ENCODE peak calls at places on chromosomes 1 and 21, in six cellular contexts. One of them, this sample, is unnamed.

GRCh38 chr1:68969430-68969829 is 472.5 kb upstream of the DEPDC1 start:
- DNase-seq in HEK293T: no peak
- DNase-seq in K562: no peak
- DNase-seq in IMR-90: no peak
- DNase-seq in HepG2: no peak
- DNase-seq in A549: no peak
- DNase-seq in this sample: no peak

GRCh38 chr1:175540928-175541645 is 202.3 kb downstream of the TNR start:
- DNase-seq in A549: no peak
- DNase-seq in HEK293T: no peak
- DNase-seq in HepG2: no peak
- DNase-seq in K562: no peak
- DNase-seq in IMR-90: no peak
- DNase-seq in this sample: no peak

GRCh38 chr1:96487404-96487803 is 234.2 kb upstream of the PTBP2 start:
- DNase-seq in K562: no peak
- DNase-seq in IMR-90: peak
- DNase-seq in HepG2: no peak
- DNase-seq in HEK293T: no peak
- DNase-seq in A549: no peak
- DNase-seq in this sample: no peak

GRCh38 chr21:45456836-45457160 is 51.8 kb downstream of the COL18A1 start:
- DNase-seq in K562: no peak
- DNase-seq in HepG2: no peak
- DNase-seq in IMR-90: no peak
- DNase-seq in HEK293T: no peak
- DNase-seq in A549: no peak
- DNase-seq in this sample: no peak

GRCh38 chr1:19432943-19433609 is 52.3 kb downstream of the CAPZB start:
- DNase-seq in IMR-90: peak
- DNase-seq in K562: no peak
- DNase-seq in HEK293T: no peak
- DNase-seq in HepG2: no peak
- DNase-seq in A549: no peak
- DNase-seq in this sample: no peak

GRCh38 chr1:95992013-95992412 is 729.6 kb upstream of the PTBP2 start:
- DNase-seq in HEK293T: no peak
- DNase-seq in HepG2: no peak
- DNase-seq in IMR-90: no peak
- DNase-seq in A549: no peak
- DNase-seq in K562: no peak
- DNase-seq in this sample: no peak

GRCh38 chr1:92995420-92996130 is 34.3 kb upstream of the DIPK1A start:
- DNase-seq in A549: no peak
- DNase-seq in K562: no peak
- DNase-seq in HepG2: no peak
- DNase-seq in HEK293T: no peak
- DNase-seq in IMR-90: no peak
- DNase-seq in this sample: no peak

GRCh38 chr1:19869929-19870328 is 12.3 kb upstream of the OTUD3 start:
- DNase-seq in HEK293T: no peak
- DNase-seq in A549: no peak
- DNase-seq in K562: peak
- DNase-seq in IMR-90: peak
- DNase-seq in HepG2: no peak
- DNase-seq in this sample: no peak

GRCh38 chr1:212167098-212167497 is 118.1 kb upstream of the PPP2R5A start:
- DNase-seq in IMR-90: peak
- DNase-seq in K562: peak
- DNase-seq in HEK293T: no peak
- DNase-seq in A549: no peak
- DNase-seq in HepG2: no peak
- DNase-seq in this sample: no peak

GRCh38 chr1:87179851-87180519 is 148.7 kb upstream of the LMO4 start:
- DNase-seq in HEK293T: no peak
- DNase-seq in A549: no peak
- DNase-seq in HepG2: no peak
- DNase-seq in IMR-90: no peak
- DNase-seq in K562: peak
- DNase-seq in this sample: no peak

GRCh38 chr1:33007190-33008050 is 29.3 kb downstream of the AK2 start:
- DNase-seq in HepG2: peak
- DNase-seq in HEK293T: peak
- DNase-seq in IMR-90: peak
- DNase-seq in A549: peak
- DNase-seq in K562: peak
- DNase-seq in this sample: no peak

GRCh38 chr1:184285401-184286087 is 101.3 kb upstream of the C1orf21 start:
- DNase-seq in HepG2: no peak
- DNase-seq in HEK293T: no peak
- DNase-seq in A549: no peak
- DNase-seq in IMR-90: no peak
- DNase-seq in K562: no peak
- DNase-seq in this sample: no peak

GRCh38 chr1:191134796-191135195 is 657.1 kb upstream of the BRINP3 start:
- DNase-seq in IMR-90: no peak
- DNase-seq in A549: no peak
- DNase-seq in K562: no peak
- DNase-seq in HEK293T: no peak
- DNase-seq in HepG2: no peak
- DNase-seq in this sample: no peak

GRCh38 chr1:19650416-19651140 is 6.5 kb downstream of the NBL1 start:
- DNase-seq in HEK293T: no peak
- DNase-seq in IMR-90: no peak
- DNase-seq in HepG2: no peak
- DNase-seq in K562: peak
- DNase-seq in A549: no peak
- DNase-seq in this sample: no peak

GRCh38 chr21:14678987-14679574 is 133.0 kb upstream of the SAMSN1 start:
- DNase-seq in A549: no peak
- DNase-seq in K562: no peak
- DNase-seq in HepG2: no peak
- DNase-seq in HEK293T: no peak
- DNase-seq in IMR-90: no peak
- DNase-seq in this sample: no peak

GRCh38 chr1:117735045-117735992 is 129.5 kb downstream of the TENT5C start:
- DNase-seq in K562: peak
- DNase-seq in IMR-90: peak
- DNase-seq in HepG2: peak
- DNase-seq in HEK293T: no peak
- DNase-seq in A549: peak
- DNase-seq in this sample: peak

GRCh38 chr1:148160421-148161251 is 8.6 kb upstream of the NBPF11 start:
- DNase-seq in HepG2: no peak
- DNase-seq in K562: no peak
- DNase-seq in HEK293T: no peak
- DNase-seq in A549: no peak
- DNase-seq in IMR-90: no peak
- DNase-seq in this sample: no peak

GRCh38 chr1:64100791-64101190 is 102.6 kb upstream of the UBE2U start:
- DNase-seq in HEK293T: no peak
- DNase-seq in HepG2: no peak
- DNase-seq in A549: no peak
- DNase-seq in K562: no peak
- DNase-seq in IMR-90: peak
- DNase-seq in this sample: no peak

GRCh38 chr1:182720465-182720864 is 36.1 kb upstream of the RGS8 start:
- DNase-seq in HepG2: no peak
- DNase-seq in HEK293T: no peak
- DNase-seq in A549: peak
- DNase-seq in IMR-90: peak
- DNase-seq in K562: no peak
- DNase-seq in this sample: no peak

GRCh38 chr1:32285658-32286057 is 6.2 kb upstream of the HDAC1 start:
- DNase-seq in A549: no peak
- DNase-seq in HepG2: no peak
- DNase-seq in K562: no peak
- DNase-seq in HEK293T: no peak
- DNase-seq in IMR-90: no peak
- DNase-seq in this sample: no peak

GRCh38 chr1:205396972-205397616 is 24.8 kb downstream of the LEMD1 start:
- DNase-seq in IMR-90: peak
- DNase-seq in K562: peak
- DNase-seq in HEK293T: peak
- DNase-seq in A549: peak
- DNase-seq in HepG2: peak
- DNase-seq in this sample: peak

GRCh38 chr1:98981917-98982513 is 22.6 kb downstream of the PLPPR5 start:
- DNase-seq in HEK293T: no peak
- DNase-seq in HepG2: no peak
- DNase-seq in IMR-90: peak
- DNase-seq in K562: no peak
- DNase-seq in A549: no peak
- DNase-seq in this sample: no peak

GRCh38 chr1:152047607-152047953 is 10.8 kb upstream of the S100A11 start:
- DNase-seq in K562: peak
- DNase-seq in IMR-90: peak
- DNase-seq in HEK293T: no peak
- DNase-seq in A549: no peak
- DNase-seq in HepG2: no peak
- DNase-seq in this sample: no peak

GRCh38 chr1:81414417-81415087 is 386.2 kb upstream of the ADGRL2 start:
- DNase-seq in HEK293T: peak
- DNase-seq in HepG2: no peak
- DNase-seq in IMR-90: peak
- DNase-seq in A549: peak
- DNase-seq in K562: peak
- DNase-seq in this sample: peak

GRCh38 chr21:15051652-15052554 is 12.9 kb downstream of the NRIP1 start:
- DNase-seq in HEK293T: no peak
- DNase-seq in K562: peak
- DNase-seq in A549: peak
- DNase-seq in HepG2: no peak
- DNase-seq in IMR-90: peak
- DNase-seq in this sample: no peak

DNA sequence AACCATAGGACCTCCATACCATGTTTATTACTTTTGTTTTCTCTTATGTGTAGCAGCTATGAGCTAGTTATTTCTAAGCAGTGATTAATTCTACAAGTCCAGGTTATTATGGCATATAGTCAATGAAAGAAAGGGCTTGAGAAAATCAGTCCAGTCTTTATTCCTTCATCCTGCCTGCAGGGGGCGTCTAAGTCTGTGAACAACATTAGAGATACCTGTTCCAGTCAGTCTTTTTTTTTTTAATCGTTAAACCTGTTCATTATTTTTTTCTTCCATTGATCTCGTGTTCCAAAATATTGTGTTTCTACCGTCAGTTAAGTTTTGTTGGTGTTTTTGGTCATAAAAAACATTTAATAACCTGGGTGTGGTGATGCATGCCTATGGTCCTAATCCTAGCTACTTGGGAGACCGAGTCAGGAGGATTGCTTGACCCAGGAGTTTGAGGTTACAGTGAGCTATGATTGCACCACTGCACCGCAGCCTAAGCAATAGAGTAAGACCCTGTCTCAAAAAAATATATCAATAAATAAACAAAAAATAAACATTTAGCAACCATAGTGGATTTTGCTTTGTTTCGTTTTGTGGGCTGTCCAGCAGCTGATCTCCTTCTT is 29.4 kb upstream of the CD2 start:
- DNase-seq in HepG2: peak
- DNase-seq in A549: peak
- DNase-seq in HEK293T: peak
- DNase-seq in IMR-90: peak
- DNase-seq in K562: peak
- DNase-seq in this sample: no peak
- TF ChIP-seq BHLHE40 in HepG2: no peak
- TF ChIP-seq BHLHE40 in A549: no peak
- TF ChIP-seq BHLHE40 in HEK293T: no peak
- TF ChIP-seq BHLHE40 in IMR-90: no peak
- TF ChIP-seq BHLHE40 in K562: no peak
- TF ChIP-seq BHLHE40 in this sample: no peak

GRCh38 chr1:206923961-206924548 is 2.3 kb upstream of the FCMR start:
- DNase-seq in HepG2: no peak
- DNase-seq in IMR-90: no peak
- DNase-seq in K562: no peak
- DNase-seq in HEK293T: no peak
- DNase-seq in A549: no peak
- DNase-seq in this sample: no peak

GRCh38 chr1:206924549-206925115 is 2.9 kb upstream of the FCMR start:
- DNase-seq in K562: no peak
- DNase-seq in IMR-90: no peak
- DNase-seq in A549: no peak
- DNase-seq in HEK293T: no peak
- DNase-seq in HepG2: no peak
- DNase-seq in this sample: no peak

GRCh38 chr1:206923009-206923960 is 1.5 kb upstream of the FCMR start:
- DNase-seq in IMR-90: no peak
- DNase-seq in A549: no peak
- DNase-seq in HEK293T: no peak
- DNase-seq in K562: no peak
- DNase-seq in HepG2: no peak
- DNase-seq in this sample: peak

GRCh38 chr1:206926286-206926685 is 4.5 kb upstream of the FCMR start:
- DNase-seq in IMR-90: no peak
- DNase-seq in K562: no peak
- DNase-seq in A549: no peak
- DNase-seq in HepG2: no peak
- DNase-seq in HEK293T: no peak
- DNase-seq in this sample: no peak

GRCh38 chr1:206925116-206925736 is 3.5 kb upstream of the FCMR start:
- DNase-seq in HEK293T: no peak
- DNase-seq in K562: peak
- DNase-seq in IMR-90: no peak
- DNase-seq in HepG2: peak
- DNase-seq in A549: peak
- DNase-seq in this sample: peak
- TF ChIP-seq BHLHE40 in HEK293T: no peak
- TF ChIP-seq BHLHE40 in K562: peak
- TF ChIP-seq BHLHE40 in IMR-90: no peak
- TF ChIP-seq BHLHE40 in HepG2: no peak
- TF ChIP-seq BHLHE40 in A549: no peak
- TF ChIP-seq BHLHE40 in this sample: peak

GRCh38 chr1:29683472-29683871 is 447.1 kb downstream of the PTPRU start:
- DNase-seq in K562: no peak
- DNase-seq in A549: no peak
- DNase-seq in IMR-90: no peak
- DNase-seq in HepG2: no peak
- DNase-seq in HEK293T: no peak
- DNase-seq in this sample: no peak
- TF ChIP-seq BHLHE40 in K562: no peak
- TF ChIP-seq BHLHE40 in A549: no peak
- TF ChIP-seq BHLHE40 in IMR-90: no peak
- TF ChIP-seq BHLHE40 in HepG2: no peak
- TF ChIP-seq BHLHE40 in HEK293T: no peak
- TF ChIP-seq BHLHE40 in this sample: no peak

GRCh38 chr1:166888710-166889109 is 12.6 kb upstream of the TADA1 start:
- DNase-seq in IMR-90: no peak
- DNase-seq in HEK293T: no peak
- DNase-seq in HepG2: no peak
- DNase-seq in K562: no peak
- DNase-seq in A549: no peak
- DNase-seq in this sample: no peak

GRCh38 chr1:166882893-166883292 is 6.8 kb upstream of the TADA1 start:
- DNase-seq in K562: no peak
- DNase-seq in IMR-90: no peak
- DNase-seq in HepG2: no peak
- DNase-seq in A549: no peak
- DNase-seq in HEK293T: no peak
- DNase-seq in this sample: no peak

GRCh38 chr1:166884971-166885370 is 8.9 kb upstream of the TADA1 start:
- DNase-seq in IMR-90: no peak
- DNase-seq in K562: no peak
- DNase-seq in HepG2: no peak
- DNase-seq in A549: no peak
- DNase-seq in HEK293T: no peak
- DNase-seq in this sample: no peak

GRCh38 chr1:166884040-166884642 is 8.1 kb upstream of the TADA1 start:
- DNase-seq in A549: peak
- DNase-seq in HEK293T: no peak
- DNase-seq in IMR-90: peak
- DNase-seq in K562: peak
- DNase-seq in HepG2: no peak
- DNase-seq in this sample: no peak
- TF ChIP-seq BHLHE40 in A549: no peak
- TF ChIP-seq BHLHE40 in HEK293T: no peak
- TF ChIP-seq BHLHE40 in IMR-90: no peak
- TF ChIP-seq BHLHE40 in K562: no peak
- TF ChIP-seq BHLHE40 in HepG2: no peak
- TF ChIP-seq BHLHE40 in this sample: no peak